ENCODE peak calls at places on chromosomes 11 and 22, in six cellular contexts. Z is IMR-90, W is neuronal stem cell, M is trophoblast cell, E is mesendoderm, N is mesenchymal stem cell. I is an unnamed sample. For H3K79me1, the result is how much of the 10 kb centered on the place peaks cover.

GRCh38 chr11:45079943-45080719 is 66.3 kb upstream of the PRDM11 start:
- DNase-seq in E (no peak), N (no peak), M (no peak), Z (no peak), W (no peak), I (no peak)

GRCh38 chr22:43988960-43989359 is 33.7 kb downstream of the SAMM50 start:
- DNase-seq in N (no peak), M (no peak), E (no peak), Z (no peak), W (no peak), I (no peak)

GRCh38 chr11:103051986-103052385 is 40.0 kb downstream of the DCUN1D5 start:
- DNase-seq in W (no peak), N (no peak), Z (peak), M (no peak), E (no peak), I (no peak)

GRCh38 chr22:50085211-50085999 is at the start of gene MLC1:
- DNase-seq in N (no peak), W (no peak), M (no peak), E (no peak), Z (peak), I (no peak)

GRCh38 chr11:62433553-62434301 is 14.9 kb downstream of the SCGB1A1 start:
- DNase-seq in Z (no peak), N (no peak), M (no peak), E (no peak), W (no peak), I (no peak)

GRCh38 chr11:67255353-67255752 is 10.9 kb upstream of the GRK2 start:
- DNase-seq in N (no peak), Z (no peak), W (no peak), E (no peak), M (no peak), I (no peak)

GRCh38 chr11:131195801-131196517 is 174.5 kb upstream of the NTM start:
- DNase-seq in E (no peak), W (no peak), Z (peak), N (no peak), M (no peak), I (no peak)

GRCh38 chr22:46036558-46037408 is 59.8 kb upstream of the WNT7B start:
- DNase-seq in Z (no peak), M (peak), E (peak), W (no peak), N (peak), I (no peak)

GRCh38 chr11:3044004-3044403 is 13.2 kb downstream of the CARS1 start:
- DNase-seq in Z (peak), E (no peak), M (no peak), N (peak), W (no peak), I (no peak)

GRCh38 chr11:79708319-79708928 is 267.6 kb upstream of the TENM4 start:
- DNase-seq in N (peak), Z (peak), E (peak), W (peak), M (no peak), I (peak)

DNA sequence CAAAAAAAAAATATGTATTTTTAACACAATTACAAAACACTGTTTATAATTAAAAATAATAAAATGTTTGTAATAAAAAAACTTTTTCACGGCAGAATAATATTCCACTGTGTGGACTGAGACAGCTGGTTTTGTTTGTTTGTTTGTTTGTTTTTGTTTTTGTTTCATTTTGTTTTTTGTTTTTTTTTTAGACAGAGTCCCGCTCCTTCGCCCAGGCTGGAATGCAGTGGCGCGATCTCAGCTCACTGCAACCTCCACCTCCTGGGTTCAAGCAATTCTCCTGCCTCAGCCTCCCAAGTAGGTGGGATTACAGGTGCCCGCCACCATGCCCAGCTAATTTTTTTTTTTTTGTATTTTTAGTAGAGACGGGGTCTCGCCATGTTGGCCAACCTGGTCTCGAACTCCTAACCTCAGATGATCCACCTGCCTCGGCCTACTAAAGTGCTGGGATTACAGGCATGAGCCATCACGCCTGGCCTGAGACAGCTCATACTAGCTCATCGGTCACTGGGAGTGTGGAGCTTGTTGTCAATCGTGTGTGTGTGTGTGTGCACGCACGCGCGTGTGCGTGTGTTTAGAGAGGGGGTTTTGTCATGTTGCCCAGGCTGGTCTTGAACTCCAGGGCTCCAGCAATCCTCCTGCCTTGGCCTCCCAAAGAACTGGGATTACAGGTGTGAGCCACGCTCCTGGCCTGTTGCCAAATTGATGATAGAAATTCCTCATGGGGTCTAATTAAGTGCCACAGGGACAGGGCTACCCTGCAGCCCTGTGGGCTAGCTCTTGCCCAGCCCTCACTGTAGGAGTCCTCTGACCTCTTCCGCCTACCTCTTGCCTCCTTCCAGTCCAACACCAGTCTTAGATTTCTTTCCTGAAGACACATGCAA is 7.2 kb upstream of the AIFM3 start:
- DNase-seq in E (no peak), Z (no peak), W (no peak), M (no peak), N (no peak), I (no peak)
- H3K79me1 ChIP-seq in E (under half), Z (under half), W (under half), M (under half), N (under half), I (under half)

DNA sequence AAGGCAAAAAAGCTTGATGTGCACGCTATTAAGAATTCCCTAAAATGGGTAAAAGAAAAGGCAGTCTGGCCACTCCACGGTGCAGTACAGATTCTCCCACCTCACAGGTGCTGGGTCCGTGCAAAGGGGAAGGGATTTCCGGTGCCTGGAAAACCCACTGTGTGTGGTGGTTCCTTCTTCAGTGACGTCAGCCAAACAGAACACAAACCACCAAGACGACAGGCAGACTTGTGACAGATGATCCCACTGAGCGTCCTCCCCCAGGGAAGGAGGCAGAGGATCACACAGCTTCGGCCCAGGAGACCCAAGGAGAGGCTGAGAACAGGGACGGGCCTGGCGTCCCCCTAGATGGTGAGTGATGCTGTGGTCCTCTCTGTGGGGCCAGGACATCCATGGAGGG is 18.6 kb downstream of the PHF21B start:
- DNase-seq in M (no peak), W (no peak), N (no peak), Z (no peak), E (no peak), I (no peak)
- H3K79me1 ChIP-seq in M (under half), W (under half), N (under half), Z (under half), E (half or more), I (under half)

GRCh38 chr22:42294034-42294985 is 23.9 kb upstream of the TCF20 start:
- DNase-seq in M (peak), W (peak), N (peak), Z (peak), E (peak), I (peak)

GRCh38 chr22:42297778-42298177 is 27.3 kb upstream of the TCF20 start:
- DNase-seq in E (no peak), M (no peak), Z (no peak), N (no peak), W (no peak), I (no peak)

GRCh38 chr22:42298746-42299145 is 28.3 kb upstream of the TCF20 start:
- DNase-seq in W (no peak), M (no peak), E (no peak), N (no peak), Z (no peak), I (no peak)

GRCh38 chr22:42296883-42297282 is 26.4 kb upstream of the TCF20 start:
- DNase-seq in M (no peak), W (no peak), N (no peak), Z (no peak), E (no peak), I (no peak)

GRCh38 chr22:42296381-42296853 is 26.0 kb upstream of the TCF20 start:
- DNase-seq in W (no peak), E (no peak), M (no peak), Z (no peak), N (no peak), I (no peak)
- H3K79me1 ChIP-seq in W (under half), E (under half), M (under half), Z (under half), N (under half), I (under half)

DNA sequence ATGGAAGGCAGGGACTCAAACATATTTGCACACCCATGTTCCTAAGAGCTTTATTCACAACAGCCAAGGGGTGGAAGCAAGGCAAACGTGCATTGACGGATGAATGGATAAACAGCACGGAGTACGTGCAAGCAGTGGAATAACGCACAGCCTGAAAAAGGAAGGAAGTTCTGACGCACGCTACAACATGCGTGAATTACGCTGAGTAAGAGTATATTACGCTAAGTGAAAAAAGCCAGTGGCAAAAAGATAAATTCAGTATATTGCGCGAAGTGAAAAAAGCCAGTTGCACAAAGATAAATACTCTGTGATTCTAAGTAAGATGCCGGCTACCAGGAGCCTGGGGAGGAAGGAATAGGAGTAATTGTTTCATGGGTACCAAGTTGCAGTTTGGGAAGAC is 19.5 kb downstream of the PHF21B start:
- DNase-seq in W (no peak), Z (no peak), E (no peak), N (no peak), M (no peak), I (no peak)
- H3K79me1 ChIP-seq in W (under half), Z (under half), E (half or more), N (under half), M (under half), I (under half)

DNA sequence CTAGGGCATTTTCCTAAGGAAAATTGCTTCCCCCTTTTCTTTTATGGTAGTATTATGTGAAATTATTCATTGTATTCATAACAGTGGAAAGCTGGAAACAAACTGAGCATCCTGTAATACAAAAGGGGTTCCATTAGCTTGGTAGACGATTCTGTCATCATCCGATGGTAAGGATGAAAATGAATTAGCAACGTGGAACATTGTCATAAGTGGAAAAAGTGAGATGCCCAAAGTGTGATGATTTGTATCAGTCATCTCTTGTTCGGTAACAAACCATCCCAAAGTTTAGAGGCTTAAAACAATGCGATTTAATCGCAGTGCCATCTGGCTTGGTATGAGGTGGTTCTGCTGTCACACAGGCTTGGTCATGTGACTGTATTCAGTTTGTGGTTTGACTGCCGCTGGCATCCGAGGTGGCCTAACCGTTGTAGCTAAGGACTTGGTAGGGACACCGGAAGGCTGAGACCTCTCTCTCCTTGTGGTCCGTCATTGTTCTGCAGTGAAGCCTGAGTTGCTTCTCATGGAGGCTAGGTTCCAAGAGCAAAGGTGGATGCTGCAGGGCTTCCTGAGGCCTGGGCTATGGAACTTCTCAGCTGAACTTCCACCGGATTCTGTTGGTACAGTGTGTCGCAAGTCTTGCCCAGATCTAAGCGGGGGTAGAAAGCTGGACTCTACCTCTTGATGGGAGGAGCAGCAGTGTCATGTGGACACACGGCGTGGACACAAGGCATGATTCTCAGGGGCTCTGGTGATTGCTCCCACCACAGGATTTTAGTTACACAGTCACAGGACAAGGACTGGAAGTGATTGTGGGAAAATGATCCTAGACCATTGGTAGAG is 36.2 kb downstream of the BCR start:
- DNase-seq in M (no peak), N (no peak), W (no peak), Z (no peak), E (no peak), I (no peak)
- H3K79me1 ChIP-seq in M (under half), N (under half), W (under half), Z (half or more), E (half or more), I (under half)

DNA sequence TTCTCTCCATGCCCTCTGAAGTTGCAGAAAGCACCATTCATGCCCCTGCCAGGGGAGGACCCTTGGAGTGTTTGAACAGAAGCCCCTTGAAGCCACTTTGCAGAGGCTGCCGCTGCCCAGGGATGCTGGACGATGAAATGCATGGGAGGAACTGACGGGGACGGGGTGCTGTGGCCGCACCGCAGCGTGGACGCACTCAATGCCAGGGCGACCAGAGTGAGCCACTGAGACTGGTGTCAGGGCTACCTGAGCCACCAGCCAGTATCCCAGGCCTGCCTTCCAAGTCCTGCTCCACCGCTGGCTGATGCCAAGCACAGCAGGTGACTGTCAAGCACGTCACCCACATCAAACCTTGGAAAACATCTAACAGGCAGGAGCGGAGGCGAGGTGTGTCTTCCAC is 17.6 kb downstream of the PHF21B start:
- DNase-seq in W (no peak), N (no peak), E (no peak), Z (no peak), M (no peak), I (no peak)
- H3K79me1 ChIP-seq in W (under half), N (under half), E (half or more), Z (under half), M (under half), I (under half)

GRCh38 chr11:119720311-119720710 is 8.7 kb downstream of the NECTIN1 start:
- DNase-seq in N (no peak), Z (no peak), W (no peak), E (no peak), M (no peak), I (no peak)
- H3K79me1 ChIP-seq in N (half or more), Z (under half), W (under half), E (under half), M (under half), I (under half)

GRCh38 chr22:23217171-23218052 is 37.1 kb downstream of the BCR start:
- DNase-seq in Z (no peak), N (peak), E (no peak), M (peak), W (no peak), I (no peak)
- H3K79me1 ChIP-seq in Z (half or more), N (under half), E (half or more), M (under half), W (under half), I (under half)

I was measured in H9.